ENCODE peak calls at places on chromosomes 7 and 10, in nine cellular contexts. One of them, this sample, is unnamed. For H3K4me1, the result is how much of the 10 kb centered on the place peaks cover.

GRCh38 chr7:44912775-44913347 is 27.5 kb upstream of the PURB start:
- DNase-seq in mucosa of descending colon: no peak
- DNase-seq in breast epithelium: peak
- DNase-seq in mammary epithelial cell: peak
- DNase-seq in IMR-90: no peak
- DNase-seq in sigmoid colon: no peak
- DNase-seq in GM23338: no peak
- DNase-seq in K562: no peak
- DNase-seq in PC-9: peak
- DNase-seq in this sample: no peak

GRCh38 chr7:90738249-90738648 is 142.1 kb downstream of the CDK14 start:
- DNase-seq in IMR-90: no peak
- DNase-seq in K562: no peak
- DNase-seq in sigmoid colon: no peak
- DNase-seq in mucosa of descending colon: no peak
- DNase-seq in PC-9: no peak
- DNase-seq in GM23338: no peak
- DNase-seq in breast epithelium: no peak
- DNase-seq in mammary epithelial cell: no peak
- DNase-seq in this sample: no peak

GRCh38 chr7:132488634-132489302 is 87.5 kb downstream of the PLXNA4 start:
- DNase-seq in K562: no peak
- DNase-seq in breast epithelium: no peak
- DNase-seq in IMR-90: no peak
- DNase-seq in GM23338: no peak
- DNase-seq in sigmoid colon: no peak
- DNase-seq in mucosa of descending colon: no peak
- DNase-seq in PC-9: no peak
- DNase-seq in mammary epithelial cell: no peak
- DNase-seq in this sample: no peak

GRCh38 chr10:12735843-12736462 is 265.6 kb downstream of the CCDC3 start:
- DNase-seq in breast epithelium: no peak
- DNase-seq in mucosa of descending colon: no peak
- DNase-seq in K562: no peak
- DNase-seq in sigmoid colon: no peak
- DNase-seq in mammary epithelial cell: no peak
- DNase-seq in GM23338: no peak
- DNase-seq in IMR-90: no peak
- DNase-seq in PC-9: no peak
- DNase-seq in this sample: no peak

GRCh38 chr7:143458263-143458662 is 15.0 kb downstream of the TAS2R60 start:
- DNase-seq in GM23338: no peak
- DNase-seq in sigmoid colon: no peak
- DNase-seq in mammary epithelial cell: peak
- DNase-seq in IMR-90: peak
- DNase-seq in PC-9: peak
- DNase-seq in K562: no peak
- DNase-seq in breast epithelium: no peak
- DNase-seq in mucosa of descending colon: no peak
- DNase-seq in this sample: no peak

GRCh38 chr7:87545760-87546159 is 54.9 kb downstream of the ABCB1 start:
- DNase-seq in breast epithelium: no peak
- DNase-seq in mucosa of descending colon: no peak
- DNase-seq in K562: no peak
- DNase-seq in PC-9: no peak
- DNase-seq in sigmoid colon: no peak
- DNase-seq in IMR-90: no peak
- DNase-seq in GM23338: no peak
- DNase-seq in mammary epithelial cell: no peak
- DNase-seq in this sample: no peak

GRCh38 chr10:83076443-83076842 is 1062.9 kb upstream of the GHITM start:
- DNase-seq in sigmoid colon: no peak
- DNase-seq in mucosa of descending colon: no peak
- DNase-seq in mammary epithelial cell: peak
- DNase-seq in IMR-90: no peak
- DNase-seq in PC-9: no peak
- DNase-seq in GM23338: no peak
- DNase-seq in K562: no peak
- DNase-seq in breast epithelium: no peak
- DNase-seq in this sample: no peak

GRCh38 chr10:69728335-69728861 is 73.3 kb upstream of the COL13A1 start:
- DNase-seq in PC-9: peak
- DNase-seq in GM23338: no peak
- DNase-seq in breast epithelium: no peak
- DNase-seq in sigmoid colon: no peak
- DNase-seq in mucosa of descending colon: no peak
- DNase-seq in K562: no peak
- DNase-seq in IMR-90: peak
- DNase-seq in mammary epithelial cell: peak
- DNase-seq in this sample: peak

GRCh38 chr7:518630-519428 is 817 bp downstream of the PDGFA start:
- DNase-seq in IMR-90: peak
- DNase-seq in K562: peak
- DNase-seq in mucosa of descending colon: peak
- DNase-seq in GM23338: peak
- DNase-seq in PC-9: peak
- DNase-seq in sigmoid colon: peak
- DNase-seq in breast epithelium: peak
- DNase-seq in mammary epithelial cell: peak
- DNase-seq in this sample: no peak

GRCh38 chr7:125090596-125090995 is 161.0 kb upstream of the POT1 start:
- DNase-seq in IMR-90: no peak
- DNase-seq in sigmoid colon: no peak
- DNase-seq in breast epithelium: no peak
- DNase-seq in K562: no peak
- DNase-seq in mammary epithelial cell: peak
- DNase-seq in GM23338: peak
- DNase-seq in mucosa of descending colon: no peak
- DNase-seq in PC-9: no peak
- DNase-seq in this sample: no peak

GRCh38 chr10:72730462-72730861 is 38.5 kb downstream of the MCU start:
- DNase-seq in GM23338: no peak
- DNase-seq in PC-9: no peak
- DNase-seq in mucosa of descending colon: no peak
- DNase-seq in K562: no peak
- DNase-seq in IMR-90: peak
- DNase-seq in mammary epithelial cell: no peak
- DNase-seq in breast epithelium: no peak
- DNase-seq in sigmoid colon: no peak
- DNase-seq in this sample: no peak

GRCh38 chr7:116731019-116731388 is 59.0 kb downstream of the MET start:
- DNase-seq in PC-9: no peak
- DNase-seq in mucosa of descending colon: no peak
- DNase-seq in IMR-90: no peak
- DNase-seq in GM23338: no peak
- DNase-seq in K562: no peak
- DNase-seq in breast epithelium: no peak
- DNase-seq in sigmoid colon: no peak
- DNase-seq in mammary epithelial cell: no peak
- DNase-seq in this sample: no peak

GRCh38 chr10:108757946-108758345 is 1165.4 kb downstream of the XPNPEP1 start:
- DNase-seq in mucosa of descending colon: no peak
- DNase-seq in PC-9: no peak
- DNase-seq in sigmoid colon: no peak
- DNase-seq in GM23338: no peak
- DNase-seq in mammary epithelial cell: no peak
- DNase-seq in breast epithelium: no peak
- DNase-seq in IMR-90: no peak
- DNase-seq in K562: no peak
- DNase-seq in this sample: no peak

GRCh38 chr7:132065973-132066611 is 509.7 kb upstream of the PODXL start:
- DNase-seq in K562: no peak
- DNase-seq in mucosa of descending colon: no peak
- DNase-seq in mammary epithelial cell: no peak
- DNase-seq in GM23338: no peak
- DNase-seq in sigmoid colon: no peak
- DNase-seq in IMR-90: no peak
- DNase-seq in breast epithelium: no peak
- DNase-seq in PC-9: no peak
- DNase-seq in this sample: no peak

GRCh38 chr10:71975891-71976725 is 11.9 kb downstream of the CHST3 start:
- DNase-seq in sigmoid colon: peak
- DNase-seq in PC-9: peak
- DNase-seq in mammary epithelial cell: peak
- DNase-seq in breast epithelium: no peak
- DNase-seq in GM23338: no peak
- DNase-seq in IMR-90: peak
- DNase-seq in K562: no peak
- DNase-seq in mucosa of descending colon: no peak
- DNase-seq in this sample: no peak

DNA sequence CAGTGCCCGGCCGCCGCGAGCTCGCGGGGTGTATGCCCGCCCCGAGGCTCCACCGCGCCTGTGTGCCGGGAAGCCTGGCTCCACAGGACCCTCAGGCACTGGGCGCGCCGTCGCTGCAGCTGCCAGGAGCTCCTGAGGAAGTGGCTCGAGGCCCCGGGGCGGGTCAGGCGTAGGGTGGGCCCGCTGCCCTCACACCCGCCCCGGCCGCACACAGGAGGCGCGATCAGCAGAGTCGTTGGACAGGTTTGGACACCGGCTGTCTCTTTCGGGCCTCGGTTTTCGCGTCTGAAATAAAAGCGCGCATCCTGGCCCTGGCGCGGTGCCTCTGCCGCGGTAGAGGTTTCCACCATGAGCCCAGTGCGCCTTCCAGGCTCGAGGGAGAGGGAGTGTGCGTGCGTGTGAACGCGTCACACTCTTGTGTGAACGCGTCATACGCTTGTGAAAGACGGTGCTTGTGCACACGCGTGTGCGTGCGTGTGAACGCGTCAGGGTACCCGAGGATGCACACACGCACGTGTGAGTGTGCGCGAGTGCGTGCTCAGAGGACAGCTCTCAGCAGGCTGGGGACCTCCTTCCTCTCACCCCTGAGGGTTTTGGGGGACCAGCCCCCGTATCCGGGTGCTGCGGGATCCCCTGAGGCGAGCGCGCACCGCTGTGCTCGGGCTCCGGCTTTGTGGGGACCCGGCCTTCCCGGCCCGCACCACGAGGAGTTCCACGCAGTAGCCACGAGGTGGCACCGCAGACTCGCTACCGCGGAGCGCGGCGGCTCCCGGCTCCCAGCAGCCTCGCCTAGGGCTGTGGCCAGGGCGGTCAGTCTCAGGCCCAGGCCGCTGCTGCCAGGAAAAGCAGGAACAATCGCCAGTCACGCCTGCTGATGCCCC is 83.8 kb downstream of the BMS1 start:
- DNase-seq in sigmoid colon: peak
- DNase-seq in PC-9: peak
- DNase-seq in breast epithelium: peak
- DNase-seq in GM23338: peak
- DNase-seq in IMR-90: peak
- DNase-seq in mammary epithelial cell: peak
- DNase-seq in mucosa of descending colon: peak
- DNase-seq in K562: peak
- DNase-seq in this sample: no peak
- H3K4me3 ChIP-seq in sigmoid colon: no peak
- H3K4me3 ChIP-seq in PC-9: no peak
- H3K4me3 ChIP-seq in breast epithelium: peak
- H3K4me3 ChIP-seq in GM23338: peak
- H3K4me3 ChIP-seq in IMR-90: peak
- H3K4me3 ChIP-seq in mammary epithelial cell: peak
- H3K4me3 ChIP-seq in mucosa of descending colon: no peak
- H3K4me3 ChIP-seq in K562: no peak
- H3K4me3 ChIP-seq in this sample: peak

DNA sequence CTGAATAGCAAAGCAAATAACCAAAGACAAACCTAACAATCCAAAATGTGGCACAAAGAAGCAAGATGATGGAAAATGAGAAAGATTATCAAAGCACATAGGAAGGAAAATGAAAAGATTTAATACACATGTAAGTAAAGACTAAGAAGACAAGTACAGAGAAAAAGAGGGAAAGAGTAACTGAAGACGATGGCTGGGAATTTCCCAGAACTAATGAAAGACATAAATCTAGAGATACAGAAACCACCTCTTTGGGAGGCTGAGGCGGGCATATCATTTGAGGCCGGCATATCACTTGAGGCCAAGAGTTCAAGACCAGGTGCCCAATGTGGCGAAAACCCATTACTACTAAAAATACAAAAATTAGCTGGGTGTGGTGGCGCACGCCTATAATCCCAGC is 46.8 kb downstream of the CCDC6 start:
- DNase-seq in breast epithelium: no peak
- DNase-seq in sigmoid colon: no peak
- DNase-seq in PC-9: no peak
- DNase-seq in mammary epithelial cell: no peak
- DNase-seq in GM23338: no peak
- DNase-seq in K562: no peak
- DNase-seq in mucosa of descending colon: no peak
- DNase-seq in IMR-90: no peak
- DNase-seq in this sample: no peak
- H3K4me1 ChIP-seq in breast epithelium: under half
- H3K4me1 ChIP-seq in sigmoid colon: under half
- H3K4me1 ChIP-seq in PC-9: under half
- H3K4me1 ChIP-seq in mammary epithelial cell: under half
- H3K4me1 ChIP-seq in GM23338: under half
- H3K4me1 ChIP-seq in K562: under half
- H3K4me1 ChIP-seq in mucosa of descending colon: under half
- H3K4me1 ChIP-seq in IMR-90: under half
- H3K4me1 ChIP-seq in this sample: under half

DNA sequence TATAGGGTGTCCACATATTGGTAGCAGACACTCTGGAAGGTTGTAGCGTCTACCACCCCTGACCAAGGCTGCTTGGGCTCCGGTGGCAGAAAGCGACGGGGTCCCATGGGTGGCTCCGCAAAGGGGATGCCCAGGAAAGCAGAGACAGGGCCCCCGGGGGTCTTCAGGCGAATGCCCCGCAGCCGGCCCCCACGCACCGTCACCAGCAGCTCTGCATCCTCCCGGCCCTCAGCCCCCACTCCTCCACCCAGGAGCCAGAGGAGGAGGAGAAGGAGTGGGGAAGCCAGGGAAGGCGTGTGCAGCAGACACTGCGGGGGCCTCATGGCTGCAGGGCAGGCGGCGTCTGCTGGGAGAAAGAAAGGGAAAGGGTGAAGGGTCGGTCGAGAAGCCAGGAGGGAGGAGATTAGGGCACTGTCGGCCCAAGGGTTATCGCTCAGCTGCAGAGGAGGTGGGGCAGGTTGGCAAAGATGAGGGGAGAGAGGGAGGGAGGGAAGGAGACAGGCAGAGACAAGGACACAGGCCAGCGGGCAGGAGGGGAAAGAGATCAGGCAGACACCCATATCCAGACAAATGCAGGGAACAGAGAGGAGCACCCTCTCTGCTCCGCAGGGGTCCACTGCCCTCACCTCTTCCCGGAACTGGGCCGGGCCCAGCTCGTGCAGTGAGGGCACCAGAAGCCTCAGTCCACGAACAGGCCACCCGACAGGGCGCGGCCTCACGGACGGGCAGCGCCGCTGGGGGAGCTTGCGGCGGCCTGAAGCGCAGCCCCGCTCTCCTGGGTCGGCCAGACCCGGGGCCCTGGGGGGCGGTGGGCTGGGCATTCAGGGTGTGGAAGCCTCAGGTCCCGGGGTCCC is 1.6 kb downstream of the ACHE start:
- DNase-seq in IMR-90: no peak
- DNase-seq in K562: peak
- DNase-seq in mammary epithelial cell: no peak
- DNase-seq in GM23338: peak
- DNase-seq in mucosa of descending colon: no peak
- DNase-seq in breast epithelium: no peak
- DNase-seq in sigmoid colon: peak
- DNase-seq in PC-9: no peak
- DNase-seq in this sample: no peak
- TF ChIP-seq CTCF in IMR-90: no peak
- TF ChIP-seq CTCF in K562: no peak
- TF ChIP-seq CTCF in mammary epithelial cell: no peak
- TF ChIP-seq CTCF in GM23338: no peak
- TF ChIP-seq CTCF in mucosa of descending colon: no peak
- TF ChIP-seq CTCF in breast epithelium: no peak
- TF ChIP-seq CTCF in sigmoid colon: no peak
- TF ChIP-seq CTCF in PC-9: no peak
- TF ChIP-seq CTCF in this sample: no peak

GRCh38 chr7:39406464-39406863 is 159.7 kb upstream of the YAE1 start:
- DNase-seq in IMR-90: no peak
- DNase-seq in PC-9: no peak
- DNase-seq in GM23338: no peak
- DNase-seq in K562: no peak
- DNase-seq in breast epithelium: no peak
- DNase-seq in mammary epithelial cell: no peak
- DNase-seq in sigmoid colon: no peak
- DNase-seq in mucosa of descending colon: no peak
- DNase-seq in this sample: no peak
- H3K4me3 ChIP-seq in IMR-90: no peak
- H3K4me3 ChIP-seq in PC-9: no peak
- H3K4me3 ChIP-seq in GM23338: no peak
- H3K4me3 ChIP-seq in K562: no peak
- H3K4me3 ChIP-seq in breast epithelium: no peak
- H3K4me3 ChIP-seq in mammary epithelial cell: no peak
- H3K4me3 ChIP-seq in sigmoid colon: no peak
- H3K4me3 ChIP-seq in mucosa of descending colon: no peak
- H3K4me3 ChIP-seq in this sample: no peak

This sample was measured in RWPE2.